ENCODE peak calls at places on chromosomes 12 and 14, in six cellular contexts. S is PC-3, Q is left ventricle myocardium inferior, Z is uterus, A is neural progenitor cell, U is breast epithelium. K is an unnamed sample.
A peak's percentile ranks its signal among the peaks of the same experiment; 100 is the strongest.

GRCh38 chr12:62162214-62162613 is 98.0 kb upstream of the USP15 start:
- DNase-seq in A (no peak), U (no peak), S (no peak), Z (no peak), Q (no peak), K (no peak)

GRCh38 chr12:125683748-125684381 is 618.6 kb downstream of the AACS start:
- DNase-seq in S (no peak), U (no peak), Q (no peak), Z (no peak), A (peak; percentile 87), K (no peak)

GRCh38 chr14:49727171-49727570 is 34.3 kb downstream of the KLHDC1 start:
- DNase-seq in U (no peak), Z (no peak), A (no peak), Q (no peak), S (no peak), K (no peak)

GRCh38 chr14:51283402-51283825 is 43.4 kb downstream of the TMX1 start:
- DNase-seq in Z (no peak), U (no peak), A (peak; percentile 88), S (peak; percentile 98), Q (no peak), K (peak; percentile 65)

GRCh38 chr12:114995891-114996290 is 311.9 kb upstream of the TBX3 start:
- DNase-seq in Q (no peak), Z (no peak), A (no peak), S (peak; percentile 34), U (no peak), K (no peak)

GRCh38 chr12:30908389-30909087 is 18.0 kb upstream of the TSPAN11 start:
- DNase-seq in S (peak; percentile 18), U (no peak), A (no peak), Q (no peak), Z (no peak), K (no peak)

GRCh38 chr12:113006641-113007040 is 28.3 kb downstream of the OAS2 start:
- DNase-seq in S (no peak), A (no peak), U (no peak), Q (no peak), Z (no peak), K (no peak)

GRCh38 chr14:64799555-64799954 is 80.2 kb downstream of the SPTB start:
- DNase-seq in Q (no peak), S (no peak), Z (no peak), U (no peak), A (no peak), K (no peak)

GRCh38 chr12:34203866-34204620 is 181.7 kb downstream of the ALG10 start:
- DNase-seq in U (no peak), Q (no peak), A (no peak), Z (no peak), S (no peak), K (no peak)

GRCh38 chr12:66044731-66045130 is 85.8 kb downstream of the LLPH start:
- DNase-seq in S (peak; percentile 37), Q (no peak), U (no peak), Z (no peak), A (no peak), K (no peak)

GRCh38 chr12:75996907-75997447 is 34.6 kb downstream of the PHLDA1 start:
- DNase-seq in A (no peak), Q (no peak), S (peak; percentile 47), Z (no peak), U (no peak), K (no peak)

GRCh38 chr12:95943231-95943842 is at the start of gene AMDHD1:
- DNase-seq in Z (peak; percentile 28), A (peak; percentile 81), Q (peak; percentile 44), U (peak; percentile 20), S (peak; percentile 58), K (no peak)

GRCh38 chr12:92612611-92613010 is 90.2 kb upstream of the PLEKHG7 start:
- DNase-seq in A (no peak), Z (no peak), U (no peak), S (no peak), Q (no peak), K (no peak)

GRCh38 chr12:24705741-24706358 is 243.1 kb downstream of the BCAT1 start:
- DNase-seq in Z (no peak), U (no peak), S (no peak), Q (no peak), A (no peak), K (no peak)

GRCh38 chr14:33909380-33910084 is 41.3 kb downstream of the EGLN3 start:
- DNase-seq in Q (no peak), U (no peak), S (no peak), A (no peak), Z (no peak), K (no peak)

GRCh38 chr12:57850924-57851323 is 4.4 kb upstream of the CTDSP2 start:
- DNase-seq in U (no peak), Z (no peak), Q (no peak), S (no peak), A (peak; percentile 17), K (no peak)

GRCh38 chr12:59928416-59928815 is 332.6 kb downstream of the SLC16A7 start:
- DNase-seq in Z (no peak), U (no peak), A (no peak), Q (no peak), S (peak; percentile 73), K (no peak)
- H3K27me3 ChIP-seq in Z (no peaks in the 10 kb centered on the region), U (no peaks in the 10 kb centered on the region), A (no peaks in the 10 kb centered on the region), Q (no peaks in the 10 kb centered on the region), S (no peaks in the 10 kb centered on the region), K (no peaks in the 10 kb centered on the region)

GRCh38 chr12:111225307-111225706 is 143.6 kb downstream of the PHETA1 start:
- DNase-seq in Q (no peak), U (no peak), A (no peak), Z (no peak), S (no peak), K (no peak)

GRCh38 chr12:111224196-111225066 is 144.5 kb downstream of the PHETA1 start:
- DNase-seq in S (no peak), A (no peak), Z (no peak), Q (no peak), U (no peak), K (no peak)

GRCh38 chr12:111222520-111222919 is 146.4 kb downstream of the PHETA1 start:
- DNase-seq in Z (no peak), A (no peak), S (no peak), U (no peak), Q (no peak), K (no peak)

GRCh38 chr12:111228916-111229666 is 139.8 kb downstream of the PHETA1 start:
- DNase-seq in Q (no peak), Z (no peak), A (no peak), S (no peak), U (no peak), K (no peak)

GRCh38 chr12:111227476-111228420 is 141.1 kb downstream of the PHETA1 start:
- DNase-seq in U (no peak), Z (no peak), A (no peak), S (no peak), Q (no peak), K (no peak)
- H3K27me3 ChIP-seq in U (peaks cover 6% of the 10 kb centered on the region), Z (no peaks in the 10 kb centered on the region), A (no peaks in the 10 kb centered on the region), S (peaks cover 15% of the 10 kb centered on the region), Q (peaks cover 66% of the 10 kb centered on the region), K (no peaks in the 10 kb centered on the region)

GRCh38 chr12:130162267-130162666 is at the start of gene FZD10:
- DNase-seq in Z (peak; percentile 31), U (peak; percentile 62), S (no peak), A (peak; percentile 91), Q (peak; percentile 47), K (no peak)

GRCh38 chr12:130161261-130162231 is 718 bp upstream of the FZD10 start:
- DNase-seq in S (no peak), A (peak; percentile 88), Q (peak; percentile 27), Z (peak; percentile 23), U (peak; percentile 45), K (no peak)

GRCh38 chr12:130158775-130159100 is 3.5 kb upstream of the FZD10 start:
- DNase-seq in U (no peak), S (no peak), A (peak; percentile 29), Q (no peak), Z (no peak), K (no peak)

GRCh38 chr12:130160711-130161231 is 1.5 kb upstream of the FZD10 start:
- DNase-seq in Q (no peak), U (no peak), A (peak; percentile 42), S (no peak), Z (no peak), K (no peak)

GRCh38 chr12:130160306-130160705 is 2.0 kb upstream of the FZD10 start:
- DNase-seq in S (no peak), A (no peak), U (no peak), Q (no peak), Z (no peak), K (no peak)
- H3K27me3 ChIP-seq in S (peaks cover 36% of the 10 kb centered on the region), A (peaks cover 100% of the 10 kb centered on the region), U (peaks cover 18% of the 10 kb centered on the region), Q (peaks cover 97% of the 10 kb centered on the region), Z (no peaks in the 10 kb centered on the region), K (peaks cover 51% of the 10 kb centered on the region)

GRCh38 chr14:22489247-22489551 is 99.8 kb downstream of the DAD1 start:
- DNase-seq in S (no peak), A (peak; percentile 50), Z (no peak), U (no peak), Q (no peak), K (no peak)

GRCh38 chr14:22487941-22488340 is 101.1 kb downstream of the DAD1 start:
- DNase-seq in A (no peak), S (no peak), Z (no peak), U (no peak), Q (no peak), K (no peak)

GRCh38 chr14:22487401-22487800 is 101.6 kb downstream of the DAD1 start:
- DNase-seq in Q (no peak), U (no peak), A (no peak), S (no peak), Z (no peak), K (no peak)

GRCh38 chr14:22489957-22490950 is 98.8 kb downstream of the DAD1 start:
- DNase-seq in Q (no peak), Z (no peak), A (no peak), U (no peak), S (no peak), K (no peak)

DNA sequence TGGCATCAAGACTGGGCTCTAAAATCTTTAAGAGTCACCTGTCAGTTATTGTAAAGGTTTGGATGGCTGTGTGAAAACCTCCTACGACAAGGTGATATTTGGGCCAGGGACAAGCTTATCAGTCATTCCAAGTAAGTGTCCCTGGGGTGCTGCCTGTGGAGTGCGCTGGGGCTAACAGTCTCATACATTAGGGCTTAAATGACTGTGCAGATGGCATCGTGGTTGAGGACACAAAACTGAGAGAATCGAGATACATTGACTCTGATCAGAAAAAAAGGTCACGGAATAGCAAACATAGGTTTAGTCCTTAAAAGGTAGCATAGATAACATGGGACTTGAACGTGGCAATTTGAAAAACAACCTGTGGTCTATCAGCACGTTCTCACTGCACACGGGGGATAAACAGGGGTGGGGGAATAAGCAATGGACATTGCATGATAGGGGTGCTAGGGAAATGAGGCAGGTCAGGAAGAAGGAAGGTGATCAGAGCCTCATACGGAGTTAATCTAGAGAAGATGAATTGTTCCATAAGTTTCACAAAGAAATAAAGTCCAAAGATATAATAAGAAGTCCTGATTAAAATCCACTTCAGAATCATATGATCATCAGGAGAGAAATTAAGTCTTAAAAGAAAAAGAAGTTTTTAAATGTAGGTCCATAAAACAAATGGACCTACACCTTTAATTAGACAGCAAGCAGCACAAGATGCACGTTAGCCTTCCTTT is 100.3 kb downstream of the DAD1 start:
- DNase-seq in A (no peak), U (no peak), Z (no peak), S (no peak), Q (no peak), K (no peak)
- H3K27me3 ChIP-seq in A (no peaks in the 10 kb centered on the region), U (no peaks in the 10 kb centered on the region), Z (no peaks in the 10 kb centered on the region), S (peaks cover 7% of the 10 kb centered on the region), Q (no peaks in the 10 kb centered on the region), K (no peaks in the 10 kb centered on the region)

DNA sequence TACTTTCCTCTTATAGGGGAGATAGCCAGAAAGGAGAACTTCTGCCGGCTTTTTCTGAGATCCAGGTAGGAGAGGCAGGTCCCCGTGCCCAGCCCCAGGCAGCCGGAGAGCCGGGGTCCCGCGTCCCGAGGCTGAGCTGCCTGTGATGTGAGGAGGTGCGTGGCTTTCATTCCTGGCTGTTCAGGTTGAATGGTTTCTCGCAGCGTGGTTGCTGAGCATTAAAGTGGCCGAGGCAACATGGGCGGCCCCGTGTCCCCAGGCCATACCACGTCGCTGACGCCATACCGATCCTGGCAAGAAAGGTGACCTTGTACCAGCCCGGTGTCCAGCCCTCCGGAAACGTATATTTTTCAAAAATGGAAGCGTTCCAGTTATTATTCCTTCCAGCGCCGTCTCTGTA is 116.7 kb upstream of the MYL2 start:
- DNase-seq in U (no peak), S (no peak), A (no peak), Z (no peak), Q (no peak), K (no peak)
- H3K27me3 ChIP-seq in U (peaks cover 62% of the 10 kb centered on the region), S (peaks cover 66% of the 10 kb centered on the region), A (peaks cover 47% of the 10 kb centered on the region), Z (peaks cover 4% of the 10 kb centered on the region), Q (peaks cover 90% of the 10 kb centered on the region), K (peaks cover 54% of the 10 kb centered on the region)